ENCODE peak calls at places on chromosomes 3 and 15, in six cellular contexts. One of them, this sample, is unnamed.

GRCh38 chr3:146770301-146770700 is 165.2 kb upstream of the PLSCR5 start:
- DNase-seq in GM12878: no peak
- DNase-seq in K562: no peak
- DNase-seq in HepG2: no peak
- DNase-seq in A549: no peak
- DNase-seq in endothelial cell of umbilical vein: no peak
- DNase-seq in this sample: no peak

GRCh38 chr15:98946301-98947255 is 61.0 kb downstream of the PGPEP1L start:
- DNase-seq in GM12878: no peak
- DNase-seq in K562: no peak
- DNase-seq in HepG2: no peak
- DNase-seq in A549: no peak
- DNase-seq in endothelial cell of umbilical vein: peak; percentile 68
- DNase-seq in this sample: no peak

GRCh38 chr3:107985496-107985895 is 105.3 kb downstream of the CD47 start:
- DNase-seq in GM12878: peak; percentile 13
- DNase-seq in K562: no peak
- DNase-seq in HepG2: no peak
- DNase-seq in A549: no peak
- DNase-seq in endothelial cell of umbilical vein: no peak
- DNase-seq in this sample: peak; percentile 53

GRCh38 chr3:3801510-3801841 is 2.2 kb downstream of the LRRN1 start:
- DNase-seq in GM12878: no peak
- DNase-seq in K562: no peak
- DNase-seq in HepG2: no peak
- DNase-seq in A549: no peak
- DNase-seq in endothelial cell of umbilical vein: no peak
- DNase-seq in this sample: no peak

GRCh38 chr3:178005961-178006360 is 530.3 kb upstream of the KCNMB2 start:
- DNase-seq in GM12878: no peak
- DNase-seq in K562: no peak
- DNase-seq in HepG2: no peak
- DNase-seq in A549: no peak
- DNase-seq in endothelial cell of umbilical vein: no peak
- DNase-seq in this sample: no peak

GRCh38 chr15:23594252-23594770 is 28.8 kb downstream of the MKRN3 start:
- DNase-seq in GM12878: no peak
- DNase-seq in K562: no peak
- DNase-seq in HepG2: no peak
- DNase-seq in A549: no peak
- DNase-seq in endothelial cell of umbilical vein: no peak
- DNase-seq in this sample: no peak

GRCh38 chr15:31347067-31347975 is 20.7 kb downstream of the KLF13 start:
- DNase-seq in GM12878: no peak
- DNase-seq in K562: no peak
- DNase-seq in HepG2: no peak
- DNase-seq in A549: no peak
- DNase-seq in endothelial cell of umbilical vein: no peak
- DNase-seq in this sample: no peak

GRCh38 chr3:195159819-195160175 is 111.2 kb downstream of the XXYLT1 start:
- DNase-seq in GM12878: no peak
- DNase-seq in K562: no peak
- DNase-seq in HepG2: no peak
- DNase-seq in A549: no peak
- DNase-seq in endothelial cell of umbilical vein: no peak
- DNase-seq in this sample: no peak

GRCh38 chr15:96412919-96413231 is 82.4 kb downstream of the NR2F2 start:
- DNase-seq in GM12878: no peak
- DNase-seq in K562: no peak
- DNase-seq in HepG2: no peak
- DNase-seq in A549: no peak
- DNase-seq in endothelial cell of umbilical vein: no peak
- DNase-seq in this sample: no peak

GRCh38 chr3:87710028-87710427 is 348.8 kb downstream of the CGGBP1 start:
- DNase-seq in GM12878: no peak
- DNase-seq in K562: no peak
- DNase-seq in HepG2: no peak
- DNase-seq in A549: no peak
- DNase-seq in endothelial cell of umbilical vein: no peak
- DNase-seq in this sample: no peak

GRCh38 chr15:44620081-44620480 is 43.4 kb downstream of the SPG11 start:
- DNase-seq in GM12878: no peak
- DNase-seq in K562: no peak
- DNase-seq in HepG2: no peak
- DNase-seq in A549: no peak
- DNase-seq in endothelial cell of umbilical vein: no peak
- DNase-seq in this sample: no peak

GRCh38 chr3:47877288-47877687 is 74.3 kb downstream of the DHX30 start:
- DNase-seq in GM12878: no peak
- DNase-seq in K562: no peak
- DNase-seq in HepG2: no peak
- DNase-seq in A549: no peak
- DNase-seq in endothelial cell of umbilical vein: peak; percentile 46
- DNase-seq in this sample: no peak

GRCh38 chr3:49552087-49552486 is 2.2 kb upstream of the BSN start:
- DNase-seq in GM12878: no peak
- DNase-seq in K562: no peak
- DNase-seq in HepG2: no peak
- DNase-seq in A549: no peak
- DNase-seq in endothelial cell of umbilical vein: no peak
- DNase-seq in this sample: no peak

DNA sequence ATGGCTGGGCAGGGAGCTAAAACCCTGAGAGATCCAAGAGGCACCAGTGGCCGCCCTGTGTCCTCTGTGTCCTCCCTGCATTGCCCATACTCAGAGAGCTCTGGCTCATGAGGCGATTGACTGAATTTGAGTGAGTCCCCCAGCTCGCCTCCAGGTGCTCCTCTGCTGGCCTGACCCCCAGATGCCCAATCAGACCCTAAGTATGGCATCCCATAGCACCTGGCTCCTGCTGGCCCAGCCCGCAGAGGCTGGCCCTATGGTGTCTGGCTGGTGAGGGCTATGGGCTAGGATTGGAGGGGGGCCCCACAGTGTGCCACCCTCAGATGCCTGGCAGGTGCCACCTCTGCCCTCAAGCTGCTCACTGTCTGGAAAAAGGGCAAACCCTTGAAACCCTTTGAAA is 1.6 kb upstream of the TKT start:
- DNase-seq in GM12878: no peak
- DNase-seq in K562: no peak
- DNase-seq in HepG2: no peak
- DNase-seq in A549: no peak
- DNase-seq in endothelial cell of umbilical vein: no peak
- DNase-seq in this sample: no peak
- TF ChIP-seq MYC in GM12878: no peak
- TF ChIP-seq MYC in K562: no peak
- TF ChIP-seq MYC in HepG2: no peak
- TF ChIP-seq MYC in A549: no peak
- TF ChIP-seq MYC in endothelial cell of umbilical vein: no peak
- TF ChIP-seq MYC in this sample: no peak

GRCh38 chr15:40594429-40594836 is 384 bp downstream of the KNL1 start:
- DNase-seq in GM12878: peak; percentile 40
- DNase-seq in K562: peak; percentile 59
- DNase-seq in HepG2: peak; percentile 38
- DNase-seq in A549: peak; percentile 58
- DNase-seq in endothelial cell of umbilical vein: no peak
- DNase-seq in this sample: peak; percentile 90
- TF ChIP-seq MYC in GM12878: no peak
- TF ChIP-seq MYC in K562: no peak
- TF ChIP-seq MYC in HepG2: no peak
- TF ChIP-seq MYC in A549: no peak
- TF ChIP-seq MYC in endothelial cell of umbilical vein: no peak
- TF ChIP-seq MYC in this sample: peak; percentile 50

GRCh38 chr15:83555383-83555782 is 98.5 kb upstream of the ADAMTSL3 start:
- DNase-seq in GM12878: no peak
- DNase-seq in K562: no peak
- DNase-seq in HepG2: no peak
- DNase-seq in A549: no peak
- DNase-seq in endothelial cell of umbilical vein: no peak
- DNase-seq in this sample: no peak
- TF ChIP-seq MYC in GM12878: no peak
- TF ChIP-seq MYC in K562: no peak
- TF ChIP-seq MYC in HepG2: no peak
- TF ChIP-seq MYC in A549: no peak
- TF ChIP-seq MYC in endothelial cell of umbilical vein: no peak
- TF ChIP-seq MYC in this sample: no peak

GRCh38 chr3:43862992-43863805 is 172.5 kb downstream of the ABHD5 start:
- DNase-seq in GM12878: no peak
- DNase-seq in K562: no peak
- DNase-seq in HepG2: no peak
- DNase-seq in A549: no peak
- DNase-seq in endothelial cell of umbilical vein: no peak
- DNase-seq in this sample: no peak
- TF ChIP-seq MYC in GM12878: no peak
- TF ChIP-seq MYC in K562: no peak
- TF ChIP-seq MYC in HepG2: no peak
- TF ChIP-seq MYC in A549: no peak
- TF ChIP-seq MYC in endothelial cell of umbilical vein: no peak
- TF ChIP-seq MYC in this sample: no peak

GRCh38 chr3:132198601-132199000 is 118.6 kb upstream of the ACP3 start:
- DNase-seq in GM12878: no peak
- DNase-seq in K562: no peak
- DNase-seq in HepG2: no peak
- DNase-seq in A549: no peak
- DNase-seq in endothelial cell of umbilical vein: no peak
- DNase-seq in this sample: no peak
- TF ChIP-seq MYC in GM12878: no peak
- TF ChIP-seq MYC in K562: no peak
- TF ChIP-seq MYC in HepG2: no peak
- TF ChIP-seq MYC in A549: no peak
- TF ChIP-seq MYC in endothelial cell of umbilical vein: no peak
- TF ChIP-seq MYC in this sample: no peak

GRCh38 chr3:69999191-70000027 is at the start of gene SAMMSON:
- DNase-seq in GM12878: no peak
- DNase-seq in K562: peak; percentile 78
- DNase-seq in HepG2: no peak
- DNase-seq in A549: peak; percentile 38
- DNase-seq in endothelial cell of umbilical vein: no peak
- DNase-seq in this sample: no peak
- TF ChIP-seq MYC in GM12878: no peak
- TF ChIP-seq MYC in K562: peak; percentile 73
- TF ChIP-seq MYC in HepG2: no peak
- TF ChIP-seq MYC in A549: no peak
- TF ChIP-seq MYC in endothelial cell of umbilical vein: no peak
- TF ChIP-seq MYC in this sample: no peak

GRCh38 chr15:75544273-75544862 is 34.7 kb downstream of the PTPN9 start:
- DNase-seq in GM12878: no peak
- DNase-seq in K562: no peak
- DNase-seq in HepG2: no peak
- DNase-seq in A549: no peak
- DNase-seq in endothelial cell of umbilical vein: no peak
- DNase-seq in this sample: no peak

GRCh38 chr15:75542386-75542797 is 36.7 kb downstream of the PTPN9 start:
- DNase-seq in GM12878: no peak
- DNase-seq in K562: no peak
- DNase-seq in HepG2: no peak
- DNase-seq in A549: no peak
- DNase-seq in endothelial cell of umbilical vein: peak; percentile 43
- DNase-seq in this sample: no peak

DNA sequence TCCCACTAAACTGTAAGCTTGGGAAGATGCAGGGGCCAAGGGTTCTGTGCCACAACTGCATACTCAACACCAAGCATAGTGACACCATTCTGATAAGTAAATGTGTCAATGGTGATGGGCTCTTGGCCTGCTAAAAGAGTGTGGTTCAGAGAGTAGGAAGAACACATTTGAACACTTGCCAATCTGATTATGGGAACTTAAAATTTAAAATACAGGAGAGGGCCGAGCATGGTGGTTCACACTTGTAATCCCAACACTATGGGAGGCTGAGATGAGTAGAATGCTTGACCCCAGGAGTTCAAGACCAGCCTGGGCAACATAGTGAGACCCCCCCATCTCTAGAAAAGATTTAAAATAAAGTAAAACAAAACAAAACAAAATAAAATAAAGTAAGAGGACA is 34.0 kb downstream of the PTPN9 start:
- DNase-seq in GM12878: no peak
- DNase-seq in K562: no peak
- DNase-seq in HepG2: no peak
- DNase-seq in A549: no peak
- DNase-seq in endothelial cell of umbilical vein: no peak
- DNase-seq in this sample: no peak
- TF ChIP-seq MYC in GM12878: no peak
- TF ChIP-seq MYC in K562: no peak
- TF ChIP-seq MYC in HepG2: no peak
- TF ChIP-seq MYC in A549: no peak
- TF ChIP-seq MYC in endothelial cell of umbilical vein: no peak
- TF ChIP-seq MYC in this sample: no peak

DNA sequence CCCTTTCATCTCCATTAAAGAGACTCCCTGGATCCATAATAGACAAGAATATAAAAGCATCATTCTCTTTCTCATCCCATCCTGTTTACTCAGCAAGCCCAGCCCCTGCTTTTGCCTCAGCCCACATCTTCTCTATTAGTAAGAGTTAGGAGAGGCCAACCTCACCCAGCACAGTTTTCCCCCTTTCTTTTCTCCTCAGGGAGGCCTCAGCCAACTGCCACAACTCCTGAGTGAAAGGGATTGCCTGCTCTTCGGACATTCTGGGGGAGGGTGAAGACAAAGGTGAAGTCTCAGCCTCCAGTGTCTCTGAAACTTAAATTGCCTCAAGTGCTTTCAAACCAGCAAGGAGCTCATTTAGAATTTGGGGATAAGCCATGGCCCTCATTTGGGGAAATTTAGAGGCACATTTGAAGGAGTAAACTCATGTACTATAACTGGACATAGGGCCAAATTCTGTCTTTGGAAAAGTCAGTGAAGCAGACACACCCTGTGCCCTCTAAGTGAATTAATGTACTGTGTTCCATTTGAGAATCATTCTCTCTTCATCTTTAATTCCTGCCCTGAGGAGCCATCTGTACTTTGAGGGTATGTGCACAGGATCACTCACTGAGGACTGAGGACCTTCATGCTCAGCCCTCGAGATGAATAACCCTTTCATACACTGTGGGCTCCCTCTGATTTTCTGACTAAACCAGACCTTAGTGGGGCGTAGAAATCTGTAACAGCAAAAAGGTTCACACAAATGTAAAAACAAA is 82.5 kb downstream of the SOX2 start:
- DNase-seq in GM12878: no peak
- DNase-seq in K562: no peak
- DNase-seq in HepG2: no peak
- DNase-seq in A549: no peak
- DNase-seq in endothelial cell of umbilical vein: no peak
- DNase-seq in this sample: no peak
- TF ChIP-seq MYC in GM12878: no peak
- TF ChIP-seq MYC in K562: no peak
- TF ChIP-seq MYC in HepG2: no peak
- TF ChIP-seq MYC in A549: no peak
- TF ChIP-seq MYC in endothelial cell of umbilical vein: no peak
- TF ChIP-seq MYC in this sample: no peak

DNA sequence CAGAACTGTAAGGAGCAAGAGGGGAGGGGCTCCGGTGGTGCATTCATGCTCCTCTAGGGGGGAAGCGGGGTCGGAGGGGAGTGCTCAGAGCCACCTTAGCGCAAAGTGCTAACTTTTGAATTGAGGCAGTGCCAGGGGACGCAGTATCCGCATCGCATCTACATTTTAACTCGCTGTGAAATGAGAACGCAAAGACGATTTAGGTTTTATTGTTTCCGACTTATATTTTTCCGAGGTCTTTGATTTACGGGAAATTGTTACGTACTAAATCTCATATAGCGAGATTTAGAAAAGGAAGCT is 212 bp downstream of the TCAIM start:
- DNase-seq in GM12878: no peak
- DNase-seq in K562: no peak
- DNase-seq in HepG2: no peak
- DNase-seq in A549: no peak
- DNase-seq in endothelial cell of umbilical vein: no peak
- DNase-seq in this sample: no peak
- TF ChIP-seq MYC in GM12878: no peak
- TF ChIP-seq MYC in K562: no peak
- TF ChIP-seq MYC in HepG2: no peak
- TF ChIP-seq MYC in A549: no peak
- TF ChIP-seq MYC in endothelial cell of umbilical vein: no peak
- TF ChIP-seq MYC in this sample: no peak

This sample was measured in NB4.